ENCODE peak calls at places on chromosomes 3 and 15, in four cellular contexts. G is C1 segment of cervical spinal cord, Y is mucosa of gallbladder, S is T-helper 2 cell. B is an unnamed sample.
A peak's percentile ranks its signal among the peaks of the same experiment; 100 is the strongest.

GRCh38 chr3:171778493-171778892 is 31.8 kb downstream of the PLD1 start:
- DNase-seq in G (no peak), Y (no peak), S (no peak), B (no peak)

GRCh38 chr15:25439456-25439836 is 622 bp upstream of the UBE3A start:
- DNase-seq in G (peak; percentile 26), Y (peak; percentile 18), S (no peak), B (no peak)

GRCh38 chr3:851098-851790 is 241.6 kb upstream of the CNTN6 start:
- DNase-seq in G (no peak), Y (no peak), S (no peak), B (no peak)

GRCh38 chr3:128390867-128391266 is 75.8 kb downstream of the DNAJB8 start:
- DNase-seq in G (no peak), Y (no peak), S (no peak), B (no peak)

GRCh38 chr15:101201411-101202174 is 50.3 kb downstream of the CHSY1 start:
- DNase-seq in G (no peak), Y (peak; percentile 87), S (no peak), B (peak; percentile 47)

GRCh38 chr3:126525853-126526667 is 2.1 kb downstream of the CHST13 start:
- DNase-seq in G (no peak), Y (no peak), S (no peak), B (no peak)

GRCh38 chr15:67085818-67086649 is 20.6 kb downstream of the SMAD3 start:
- DNase-seq in G (no peak), Y (no peak), S (no peak), B (peak; percentile 89)

GRCh38 chr3:30996467-30996866 is 102.0 kb upstream of the GADL1 start:
- DNase-seq in G (no peak), Y (no peak), S (no peak), B (no peak)

GRCh38 chr3:152328841-152329240 is 60.1 kb downstream of the MBNL1 start:
- DNase-seq in G (no peak), Y (no peak), S (no peak), B (no peak)

GRCh38 chr15:101568304-101568703 is 78.8 kb upstream of the PCSK6 start:
- DNase-seq in G (no peak), Y (no peak), S (no peak), B (no peak)